ENCODE peak calls at places on chromosomes 7 and 10, in nine cellular contexts. U, F, A, R, S, B, J, E and X are unnamed samples.

GRCh38 chr10:132296671-132297443 is 10.9 kb downstream of the STK32C start:
- DNase-seq in B (no peak), A (no peak), S (no peak), R (no peak), U (no peak), J (peak; percentile 57), F (peak; percentile 37), E (no peak), X (no peak)

GRCh38 chr10:47040041-47040491 is 128.8 kb downstream of the PTPN20 start:
- DNase-seq in R (no peak), J (peak; percentile 53), U (no peak), B (no peak), S (no peak), E (no peak), A (no peak), F (peak; percentile 43), X (no peak)

GRCh38 chr7:75571209-75571608 is 79.1 kb downstream of the SPDYE5 start:
- DNase-seq in R (no peak), U (no peak), E (no peak), A (no peak), B (no peak), S (no peak), F (no peak), J (no peak), X (no peak)

GRCh38 chr7:38524786-38525185 is 106.4 kb downstream of the AMPH start:
- DNase-seq in U (no peak), R (no peak), S (no peak), B (no peak), F (no peak), J (no peak), E (no peak), A (no peak), X (no peak)

GRCh38 chr10:100019824-100020160 is 10.0 kb upstream of the DNMBP start:
- DNase-seq in B (no peak), R (peak; percentile 55), U (no peak), J (no peak), F (no peak), E (no peak), S (no peak), A (peak; percentile 76), X (no peak)

GRCh38 chr10:15541376-15541775 is 170.3 kb upstream of the FAM171A1 start:
- DNase-seq in B (no peak), S (no peak), J (no peak), A (no peak), E (no peak), F (no peak), R (no peak), U (no peak), X (no peak)

GRCh38 chr10:57955076-57955475 is 312.6 kb downstream of the IPMK start:
- DNase-seq in A (no peak), J (no peak), B (no peak), U (no peak), S (no peak), R (no peak), F (no peak), E (no peak), X (no peak)

GRCh38 chr10:79331709-79332108 is 15.6 kb upstream of the PPIF start:
- DNase-seq in F (no peak), J (no peak), S (peak; percentile 38), B (no peak), E (no peak), R (no peak), A (no peak), U (no peak), X (peak; percentile 34)

GRCh38 chr10:48234807-48235206 is 39.7 kb downstream of the FRMPD2 start:
- DNase-seq in S (no peak), B (no peak), A (no peak), J (no peak), U (no peak), R (no peak), F (no peak), E (no peak), X (no peak)

GRCh38 chr7:22653981-22654380 is 73.0 kb upstream of the IL6 start:
- DNase-seq in U (no peak), E (no peak), R (no peak), F (no peak), A (no peak), J (no peak), B (no peak), S (no peak), X (no peak)

GRCh38 chr10:111865550-111865949 is 318.0 kb downstream of the GPAM start:
- DNase-seq in A (no peak), B (no peak), S (no peak), E (no peak), J (no peak), F (no peak), U (no peak), R (no peak), X (no peak)

GRCh38 chr7:71480814-71481213 is 348.9 kb downstream of the GALNT17 start:
- DNase-seq in F (no peak), A (no peak), R (no peak), S (no peak), U (no peak), B (no peak), J (no peak), E (no peak), X (no peak)

GRCh38 chr7:5177060-5177459 is 13.0 kb upstream of the WIPI2 start:
- DNase-seq in R (no peak), B (peak; percentile 47), S (no peak), J (peak; percentile 73), E (no peak), F (peak; percentile 63), U (no peak), A (no peak), X (no peak)

GRCh38 chr10:123945506-123945905 is 53.9 kb upstream of the CPXM2 start:
- DNase-seq in F (no peak), B (no peak), R (peak; percentile 37), E (no peak), U (no peak), S (no peak), A (peak; percentile 64), J (no peak), X (no peak)

GRCh38 chr10:130748409-130749057 is 563.0 kb downstream of the TCERG1L start:
- DNase-seq in J (peak; percentile 46), F (peak; percentile 33), S (no peak), B (no peak), U (no peak), A (no peak), E (no peak), R (no peak), X (no peak)

DNA sequence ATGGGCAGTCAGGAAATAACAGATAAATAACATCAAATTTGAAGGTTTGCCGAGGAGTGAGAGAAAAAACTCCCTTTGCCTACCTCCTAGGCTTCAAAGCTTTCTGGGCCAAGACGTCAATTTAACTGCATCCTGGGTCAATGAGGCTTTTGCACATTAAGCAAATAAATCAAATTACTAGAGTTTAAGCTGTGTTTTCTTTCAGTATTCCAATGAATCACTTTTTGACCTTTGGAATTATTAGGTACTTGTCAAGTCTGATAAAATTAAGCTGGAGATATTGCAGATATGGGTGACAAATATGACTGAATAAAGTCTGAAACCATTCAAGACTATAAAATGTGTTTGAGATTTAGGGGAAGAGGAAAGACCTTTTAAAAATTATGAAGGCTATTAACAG is 22.2 kb downstream of the GLUD1 start:
- DNase-seq in J (no peak), E (no peak), B (no peak), F (no peak), R (no peak), U (no peak), A (no peak), S (no peak), X (no peak)
- H3K27ac ChIP-seq in J (no peak overlapping the region), E (no peak overlapping the region), B (no peak overlapping the region), F (no peak overlapping the region), R (no peak overlapping the region), U (no peak overlapping the region), A (no peak overlapping the region), S (no peak overlapping the region), X (no peak overlapping the region)

DNA sequence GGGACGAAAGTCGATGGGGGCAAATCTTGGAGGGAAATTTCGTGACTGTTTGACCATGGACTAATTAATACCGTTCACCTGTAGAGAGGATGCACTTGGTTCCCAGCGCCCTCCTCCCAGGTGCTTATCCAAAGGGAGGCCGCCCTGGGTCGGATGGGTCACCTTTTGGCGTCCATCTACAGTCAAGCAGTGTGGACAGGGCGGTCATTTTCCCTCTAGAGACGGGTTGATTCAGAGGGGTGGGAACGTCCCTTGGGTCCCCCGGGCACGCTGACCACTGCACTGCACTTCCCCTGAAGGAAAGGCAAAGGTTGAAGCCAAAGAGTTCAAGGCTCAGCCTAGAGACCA is 2.0 kb downstream of the PRR15 start:
- DNase-seq in F (no peak), B (no peak), U (no peak), A (no peak), J (no peak), R (no peak), S (no peak), E (no peak), X (no peak)
- H3K4me3 ChIP-seq in F (peak overlapping the region; percentile 84), B (peak overlapping the region; percentile 50), U (peak overlapping the region; percentile 65), A (peak overlapping the region; percentile 95), J (peak overlapping the region; percentile 53), R (peak overlapping the region; percentile 90), S (no peak overlapping the region), E (peak overlapping the region; percentile 71), X (no peak overlapping the region)

DNA sequence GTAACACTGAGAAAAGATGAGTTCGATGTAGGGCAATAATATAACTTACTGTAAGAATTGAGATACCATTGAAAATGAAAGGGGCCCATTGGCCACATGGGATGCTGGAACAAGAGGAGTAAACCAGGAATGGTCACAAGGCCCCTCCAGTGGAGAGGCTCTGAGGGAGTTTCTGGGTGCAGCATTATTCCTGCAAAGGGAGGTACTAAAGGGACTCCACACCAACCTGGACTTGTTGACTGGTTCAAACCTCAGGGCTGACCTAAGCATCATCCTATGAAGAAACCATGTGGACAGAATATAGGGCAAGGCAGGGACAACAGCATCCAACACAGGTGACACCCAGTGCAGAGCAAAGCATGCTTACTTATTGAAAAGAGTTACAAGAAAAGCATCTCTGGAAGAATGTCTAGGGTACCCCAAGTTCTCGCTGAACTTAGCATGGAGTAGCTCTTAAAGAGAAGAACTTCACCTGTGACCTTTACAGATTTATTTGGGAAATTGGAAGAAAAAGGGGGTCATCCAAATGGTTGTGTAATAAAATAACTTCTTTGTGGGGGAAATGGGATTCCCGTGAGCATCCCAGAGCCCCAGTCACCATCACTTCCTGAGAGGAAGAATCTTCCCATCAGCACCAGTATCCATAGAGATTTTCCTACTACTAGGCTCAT is 34.7 kb downstream of the PRSS2 start:
- DNase-seq in U (no peak), E (no peak), F (no peak), B (no peak), R (no peak), A (no peak), S (no peak), J (no peak), X (no peak)
- H3K27ac ChIP-seq in U (no peak overlapping the region), E (no peak overlapping the region), F (no peak overlapping the region), B (no peak overlapping the region), R (no peak overlapping the region), A (no peak overlapping the region), S (peak overlapping the region; percentile 98), J (no peak overlapping the region), X (no peak overlapping the region)

DNA sequence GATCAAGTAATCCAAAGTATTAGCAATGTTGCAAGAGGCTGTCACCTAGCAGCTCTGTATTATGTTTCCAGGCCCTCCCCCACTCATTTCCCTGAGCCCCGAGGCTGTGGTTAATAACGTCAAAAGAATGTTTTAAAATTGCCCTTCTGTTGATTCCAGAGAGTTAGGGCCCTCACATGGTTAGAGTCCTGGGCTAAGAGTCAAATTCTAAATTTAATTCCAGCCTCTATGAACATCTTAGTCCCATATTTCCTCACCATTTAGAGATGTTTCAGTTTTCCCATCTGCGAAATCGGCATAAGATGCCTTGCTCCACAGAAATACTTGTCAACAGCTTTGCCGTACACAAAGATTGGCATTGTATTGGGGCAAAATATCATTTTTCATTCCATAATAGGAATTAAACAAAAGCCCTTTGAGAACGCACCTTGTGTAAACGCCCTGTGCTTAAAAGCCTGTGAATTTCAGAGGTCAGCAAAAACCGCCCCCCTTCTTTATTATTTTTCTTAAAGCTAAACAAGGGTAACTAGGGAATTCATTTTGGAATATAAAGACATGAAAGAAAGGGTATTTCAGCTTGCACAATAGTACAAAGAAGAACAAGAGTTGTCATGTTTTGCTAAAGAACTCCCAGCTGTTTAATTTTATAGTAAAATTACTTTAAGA is 135.8 kb downstream of the ARID5B start:
- DNase-seq in R (no peak), J (no peak), B (no peak), U (no peak), E (no peak), S (no peak), A (no peak), F (no peak), X (no peak)
- H3K4me3 ChIP-seq in R (no peak overlapping the region), J (no peak overlapping the region), B (no peak overlapping the region), U (no peak overlapping the region), E (no peak overlapping the region), S (no peak overlapping the region), A (no peak overlapping the region), F (peak overlapping the region; percentile 7), X (no peak overlapping the region)